ENCODE peak calls at places on chromosome 1, in ten cellular contexts. P is right cardiac atrium, W is MCF 10A, M is iris pigment epithelial cell, B is ureter, X is AML-193, R is GM18507, F is dorsolateral prefrontal cortex, D is lower leg skin, G is K562. C is an unnamed sample.

GRCh38 chr1:24391882-24392603 is 21.5 kb downstream of the STPG1 start:
- DNase-seq in M (peak; percentile 54), F (peak; percentile 63), B (no peak), X (peak; percentile 44), G (peak; percentile 71), D (no peak), R (no peak), P (peak; percentile 56), W (peak; percentile 71), C (no peak)

GRCh38 chr1:54542120-54542961 is 5.7 kb upstream of the ACOT11 start:
- DNase-seq in G (peak; percentile 71), R (peak; percentile 38), W (peak; percentile 95), X (peak; percentile 79), P (peak; percentile 73), D (no peak), M (peak; percentile 66), F (peak; percentile 41), B (peak; percentile 85), C (no peak)

GRCh38 chr1:145967288-145967687 is 2.8 kb downstream of the POLR3GL start:
- DNase-seq in B (no peak), R (no peak), W (no peak), X (no peak), G (no peak), P (no peak), D (no peak), F (no peak), M (no peak), C (no peak)

GRCh38 chr1:236608930-236609726 is 4.8 kb upstream of the HEATR1 start:
- DNase-seq in M (peak; percentile 50), W (peak; percentile 90), R (no peak), B (no peak), P (peak; percentile 60), X (peak; percentile 33), D (no peak), F (peak; percentile 68), G (peak; percentile 77), C (no peak)

GRCh38 chr1:3222042-3222692 is 153.2 kb downstream of the PRDM16 start:
- DNase-seq in R (no peak), X (no peak), F (no peak), P (no peak), D (no peak), B (peak; percentile 52), G (no peak), M (no peak), W (no peak), C (no peak)

GRCh38 chr1:169546087-169546995 is 39.9 kb downstream of the F5 start:
- DNase-seq in F (peak; percentile 66), B (peak; percentile 70), P (peak; percentile 18), X (peak; percentile 69), W (peak; percentile 88), R (peak; percentile 5), D (peak; percentile 76), M (peak; percentile 95), G (peak; percentile 82), C (peak; percentile 9)

GRCh38 chr1:181033128-181033798 is 520 bp upstream of the MR1 start:
- DNase-seq in G (peak; percentile 72), X (peak; percentile 66), M (peak; percentile 50), B (peak; percentile 78), F (no peak), W (peak; percentile 89), P (peak; percentile 27), D (peak; percentile 67), R (no peak), C (no peak)

GRCh38 chr1:25040122-25040685 is 110.1 kb upstream of the RUNX3 start:
- DNase-seq in F (no peak), B (no peak), M (no peak), D (no peak), W (no peak), X (no peak), G (no peak), R (no peak), P (no peak), C (no peak)

GRCh38 chr1:203172184-203173115 is 3.2 kb downstream of the MYBPH start:
- DNase-seq in W (peak; percentile 89), F (peak; percentile 75), R (peak; percentile 54), M (peak; percentile 43), B (peak; percentile 59), P (peak; percentile 44), D (no peak), X (peak; percentile 14), G (peak; percentile 78), C (no peak)

GRCh38 chr1:100627936-100628335 is 90.0 kb downstream of the GPR88 start:
- DNase-seq in X (no peak), W (no peak), D (no peak), F (no peak), R (no peak), P (no peak), M (peak; percentile 48), B (no peak), G (no peak), C (no peak)

GRCh38 chr1:23101101-23101827 is 67.4 kb downstream of the LUZP1 start:
- DNase-seq in B (no peak), G (no peak), P (no peak), D (no peak), M (peak; percentile 65), F (no peak), X (no peak), W (no peak), R (no peak), C (no peak)

C was measured in thoracic aorta.